ENCODE peak calls at places on chromosomes 5 and 9, in eight cellular contexts. Y is mesenteric fat pad; A is posterior cingulate gyrus; O is MV-4-11; D is T-helper 9 cell; N is nephron progenitor cell; E is iPS-NIHi11; W is stimulated activated CD8-positive, alpha-beta memory T cell treated with anti-CD3 and anti-CD28 coated beads, Interleukin-15, amount 100 ng/mL, for 4 hours. H is an unnamed sample.

GRCh38 chr5:154475613-154476342 is 2.2 kb downstream of the HAND1 start:
- DNase-seq in Y (no peak), A (no peak), O (no peak), D (no peak), N (peak), E (no peak), W (no peak), H (no peak)

GRCh38 chr5:126422994-126423788 is at the start of gene GRAMD2B:
- DNase-seq in Y (peak), A (peak), O (peak), D (peak), N (peak), E (peak), W (peak), H (peak)

GRCh38 chr5:65952259-65952658 is 25.9 kb downstream of the ERBIN start:
- DNase-seq in Y (no peak), A (no peak), O (no peak), D (no peak), N (no peak), E (no peak), W (no peak), H (no peak)

GRCh38 chr9:126979461-126979860 is 64.9 kb downstream of the RALGPS1 start:
- DNase-seq in Y (no peak), A (no peak), O (no peak), D (no peak), N (no peak), E (no peak), W (no peak), H (no peak)

GRCh38 chr9:129252937-129253819 is 75.1 kb upstream of the IER5L start:
- DNase-seq in Y (peak), A (peak), O (peak), D (no peak), N (no peak), E (no peak), W (no peak), H (no peak)

GRCh38 chr9:120832766-120833165 is 10.0 kb downstream of the PSMD5 start:
- DNase-seq in Y (no peak), A (no peak), O (no peak), D (no peak), N (no peak), E (no peak), W (no peak), H (no peak)

GRCh38 chr5:175731172-175731571 is 73.3 kb downstream of the HRH2 start:
- DNase-seq in Y (no peak), A (no peak), O (no peak), D (no peak), N (no peak), E (no peak), W (no peak), H (no peak)

GRCh38 chr5:123882946-123883345 is 371.0 kb downstream of the CSNK1G3 start:
- DNase-seq in Y (no peak), A (no peak), O (no peak), D (no peak), N (no peak), E (no peak), W (no peak), H (no peak)

GRCh38 chr9:3059781-3060468 is 216.0 kb upstream of the PUM3 start:
- DNase-seq in Y (no peak), A (no peak), O (peak), D (no peak), N (no peak), E (peak), W (no peak), H (no peak)

GRCh38 chr5:171840066-171840465 is 54.4 kb downstream of the SMIM23 start:
- DNase-seq in Y (no peak), A (no peak), O (peak), D (no peak), N (no peak), E (peak), W (no peak), H (no peak)

GRCh38 chr5:123700624-123701023 is 188.6 kb downstream of the CSNK1G3 start:
- DNase-seq in Y (no peak), A (no peak), O (no peak), D (no peak), N (no peak), E (no peak), W (no peak), H (no peak)

GRCh38 chr9:110650991-110651411 is 17.6 kb upstream of the MUSK start:
- DNase-seq in Y (no peak), A (no peak), O (no peak), D (no peak), N (no peak), E (no peak), W (no peak), H (no peak)

GRCh38 chr9:125477089-125477544 is 215.5 kb downstream of the GAPVD1 start:
- DNase-seq in Y (no peak), A (no peak), O (no peak), D (no peak), N (no peak), E (no peak), W (no peak), H (no peak)

GRCh38 chr9:87614402-87614801 is 111.5 kb upstream of the CTSL start:
- DNase-seq in Y (no peak), A (no peak), O (peak), D (no peak), N (no peak), E (no peak), W (no peak), H (no peak)

GRCh38 chr5:14851067-14851422 is 20.5 kb downstream of the ANKH start:
- DNase-seq in Y (no peak), A (no peak), O (no peak), D (no peak), N (no peak), E (no peak), W (no peak), H (no peak)

GRCh38 chr9:21800931-21801682 is 1.3 kb upstream of the MTAP start:
- DNase-seq in Y (no peak), A (no peak), O (no peak), D (no peak), N (no peak), E (no peak), W (no peak), H (no peak)

GRCh38 chr9:93589688-93590087 is 13.3 kb downstream of the PHF2 start:
- DNase-seq in Y (no peak), A (no peak), O (no peak), D (no peak), N (peak), E (peak), W (no peak), H (no peak)

GRCh38 chr9:29322240-29322639 is 1749.0 kb upstream of the C9orf72 start:
- DNase-seq in Y (no peak), A (no peak), O (peak), D (no peak), N (no peak), E (no peak), W (no peak), H (no peak)

GRCh38 chr5:139644646-139645494 is 3.3 kb upstream of the CXXC5 start:
- DNase-seq in Y (peak), A (peak), O (peak), D (no peak), N (no peak), E (no peak), W (no peak), H (no peak)

GRCh38 chr9:120412425-120412951 is 167.5 kb downstream of the CDK5RAP2 start:
- DNase-seq in Y (no peak), A (no peak), O (no peak), D (no peak), N (peak), E (peak), W (no peak), H (no peak)

GRCh38 chr9:35186524-35186923 is 24.7 kb downstream of the UNC13B start:
- DNase-seq in Y (no peak), A (no peak), O (no peak), D (no peak), N (no peak), E (no peak), W (no peak), H (no peak)

GRCh38 chr5:159061186-159061796 is 38.4 kb downstream of the EBF1 start:
- DNase-seq in Y (no peak), A (no peak), O (no peak), D (no peak), N (no peak), E (no peak), W (no peak), H (no peak)

GRCh38 chr5:78019747-78020146 is 243.6 kb upstream of the TBCA start:
- DNase-seq in Y (no peak), A (no peak), O (no peak), D (no peak), N (no peak), E (no peak), W (no peak), H (no peak)

GRCh38 chr9:15422355-15423327 is at the start of gene SNAPC3:
- DNase-seq in Y (peak), A (peak), O (peak), D (peak), N (peak), E (peak), W (peak), H (peak)

H was measured in esophagus squamous epithelium.